ENCODE peak calls at places on chromosome 7, in seven cellular contexts. K is DMS53; E is effector memory CD4-positive, alpha-beta T cell; I is left ventricle myocardium superior; M is activated CD4-positive, alpha-beta T cell treated with anti-CD3 and anti-CD28 coated beads for 24 hours; B is EL; F is activated T-cell treated with anti-CD3 and anti-CD28 coated beads for 48 hours. Y is an unnamed sample.

GRCh38 chr7:134547738-134548054 is 1.2 kb upstream of the AKR1B15 start:
- DNase-seq in B (peak), M (peak), F (no peak), E (no peak), I (peak), K (no peak), Y (peak)

GRCh38 chr7:123939784-123940183 is 14.7 kb downstream of the SPAM1 start:
- DNase-seq in K (no peak), I (no peak), M (no peak), B (no peak), E (no peak), F (no peak), Y (no peak)

GRCh38 chr7:143015926-143016490 is 10.9 kb downstream of the OR9A2 start:
- DNase-seq in K (no peak), E (no peak), M (no peak), F (no peak), I (no peak), B (peak), Y (no peak)

GRCh38 chr7:2978403-2978802 is 65.3 kb downstream of the CARD11 start:
- DNase-seq in F (peak), I (no peak), K (no peak), E (peak), B (no peak), M (peak), Y (no peak)

GRCh38 chr7:38013246-38013645 is 92.8 kb downstream of the EPDR1 start:
- DNase-seq in M (no peak), E (no peak), K (no peak), I (no peak), B (no peak), F (no peak), Y (no peak)

GRCh38 chr7:38195804-38196595 is 18.0 kb downstream of the STARD3NL start:
- DNase-seq in I (no peak), K (peak), F (no peak), M (no peak), B (peak), E (no peak), Y (peak)

GRCh38 chr7:25032774-25033743 is 53.1 kb upstream of the OSBPL3 start:
- DNase-seq in K (peak), E (no peak), F (no peak), B (peak), M (no peak), I (no peak), Y (no peak)

GRCh38 chr7:137873524-137873923 is 26.8 kb upstream of the DGKI start:
- DNase-seq in F (peak), E (no peak), M (no peak), B (peak), K (no peak), I (no peak), Y (peak)

GRCh38 chr7:83301416-83301815 is 138.7 kb upstream of the PCLO start:
- DNase-seq in E (no peak), K (peak), M (no peak), I (no peak), F (no peak), B (no peak), Y (peak)

GRCh38 chr7:69078997-69079769 is 519.1 kb upstream of the AUTS2 start:
- DNase-seq in E (no peak), I (no peak), F (no peak), B (no peak), M (no peak), K (no peak), Y (no peak)

GRCh38 chr7:8379264-8379663 is 54.1 kb upstream of the NXPH1 start:
- DNase-seq in E (no peak), F (no peak), K (no peak), I (no peak), B (no peak), M (no peak), Y (no peak)

GRCh38 chr7:620052-620451 is 100.4 kb upstream of the PDGFA start:
- DNase-seq in K (peak), B (peak), E (no peak), M (no peak), F (no peak), I (no peak), Y (peak)

Y was measured in dermis blood vessel endothelial cell.